ENCODE peak calls at places on chromosomes 5 and 9, in seven cellular contexts. V is SW 1271; R is cardiac fibroblast; X is Peyer's patch; M is CD4-positive, alpha-beta T cell; G is HFFc6; U is NCI-H1694 treated with DMSO at 0.1 percent for 48 hours. Y is an unnamed sample.

GRCh38 chr5:60497706-60498500 is 202.1 kb downstream of the DEPDC1B start:
- DNase-seq in V (no peak), R (peak; percentile 8), X (no peak), M (no peak), G (peak; percentile 11), U (no peak), Y (no peak)

GRCh38 chr5:37710965-37711364 is 128.9 kb downstream of the GDNF start:
- DNase-seq in V (no peak), R (peak; percentile 43), X (no peak), M (no peak), G (peak; percentile 18), U (no peak), Y (no peak)

GRCh38 chr5:173771058-173771742 is 116.9 kb upstream of the CPEB4 start:
- DNase-seq in V (no peak), R (no peak), X (no peak), M (no peak), G (no peak), U (no peak), Y (no peak)

GRCh38 chr9:97536480-97536879 is 35.0 kb downstream of the TMOD1 start:
- DNase-seq in V (no peak), R (no peak), X (no peak), M (no peak), G (no peak), U (no peak), Y (no peak)

GRCh38 chr5:173016621-173017046 is 33.1 kb downstream of the ATP6V0E1 start:
- DNase-seq in V (peak; percentile 86), R (peak; percentile 82), X (no peak), M (no peak), G (peak; percentile 38), U (no peak), Y (no peak)

GRCh38 chr5:139863361-139863760 is 67.8 kb downstream of the PSD2 start:
- DNase-seq in V (no peak), R (no peak), X (no peak), M (no peak), G (no peak), U (no peak), Y (no peak)

GRCh38 chr5:41335596-41335995 is 122.3 kb upstream of the C6 start:
- DNase-seq in V (no peak), R (no peak), X (no peak), M (no peak), G (no peak), U (no peak), Y (no peak)

GRCh38 chr9:83013867-83014605 is 48.9 kb downstream of the RASEF start:
- DNase-seq in V (no peak), R (peak; percentile 62), X (no peak), M (no peak), G (peak; percentile 72), U (no peak), Y (no peak)

GRCh38 chr9:102795532-102795931 is 199.6 kb upstream of the CYLC2 start:
- DNase-seq in V (no peak), R (no peak), X (no peak), M (no peak), G (no peak), U (no peak), Y (no peak)

GRCh38 chr9:116232425-116233159 is 79.0 kb downstream of the PAPPA start:
- DNase-seq in V (no peak), R (peak; percentile 69), X (no peak), M (no peak), G (peak; percentile 37), U (no peak), Y (no peak)

GRCh38 chr9:129162901-129163670 is 15.0 kb downstream of the IER5L start:
- DNase-seq in V (no peak), R (peak; percentile 45), X (no peak), M (no peak), G (no peak), U (no peak), Y (no peak)

GRCh38 chr5:163306421-163306820 is 131.0 kb upstream of the CCNG1 start:
- DNase-seq in V (no peak), R (peak; percentile 47), X (no peak), M (no peak), G (no peak), U (no peak), Y (no peak)

GRCh38 chr9:80878556-80878955 is 810.8 kb downstream of the TLE1 start:
- DNase-seq in V (no peak), R (peak; percentile 54), X (no peak), M (no peak), G (no peak), U (no peak), Y (no peak)

GRCh38 chr5:91875133-91875779 is 492.1 kb upstream of the ARRDC3 start:
- DNase-seq in V (no peak), R (no peak), X (no peak), M (no peak), G (no peak), U (no peak), Y (no peak)

GRCh38 chr5:125198270-125198974 is 452.0 kb upstream of the ZNF608 start:
- DNase-seq in V (no peak), R (peak; percentile 66), X (peak; percentile 26), M (no peak), G (peak; percentile 35), U (peak; percentile 97), Y (no peak)

GRCh38 chr5:35762368-35762767 is 94.3 kb upstream of the IL7R start:
- DNase-seq in V (no peak), R (peak; percentile 18), X (no peak), M (no peak), G (no peak), U (no peak), Y (no peak)

GRCh38 chr9:77939149-77939668 is 92.4 kb downstream of the GNAQ start:
- DNase-seq in V (no peak), R (peak; percentile 54), X (no peak), M (no peak), G (no peak), U (no peak), Y (no peak)

GRCh38 chr9:35526087-35526801 is 36.3 kb downstream of the RUSC2 start:
- DNase-seq in V (peak; percentile 6), R (peak; percentile 52), X (no peak), M (no peak), G (no peak), U (no peak), Y (no peak)

GRCh38 chr9:83932001-83932400 is 10.8 kb upstream of the KIF27 start:
- DNase-seq in V (no peak), R (peak; percentile 12), X (no peak), M (no peak), G (no peak), U (no peak), Y (no peak)

GRCh38 chr5:118580959-118581358 is 407.4 kb downstream of the DTWD2 start:
- DNase-seq in V (no peak), R (no peak), X (no peak), M (no peak), G (no peak), U (no peak), Y (no peak)

GRCh38 chr5:56359429-56359781 is 126.3 kb upstream of the ANKRD55 start:
- DNase-seq in V (no peak), R (no peak), X (no peak), M (no peak), G (no peak), U (no peak), Y (no peak)

GRCh38 chr5:158639876-158640570 is 459.7 kb downstream of the EBF1 start:
- DNase-seq in V (no peak), R (peak; percentile 51), X (no peak), M (no peak), G (no peak), U (peak; percentile 24), Y (no peak)

GRCh38 chr5:137563646-137564474 is 64.7 kb upstream of the SPOCK1 start:
- DNase-seq in V (no peak), R (peak; percentile 77), X (no peak), M (no peak), G (peak; percentile 81), U (peak; percentile 27), Y (no peak)

GRCh38 chr9:518540-518939 is 303.9 kb downstream of the DOCK8 start:
- DNase-seq in V (no peak), R (no peak), X (no peak), M (no peak), G (no peak), U (no peak), Y (no peak)

GRCh38 chr9:15696979-15697378 is 144.1 kb downstream of the CCDC171 start:
- DNase-seq in V (no peak), R (no peak), X (no peak), M (no peak), G (peak; percentile 29), U (no peak), Y (no peak)

GRCh38 chr5:97231025-97231636 is 48.1 kb upstream of the RIOK2 start:
- DNase-seq in V (peak; percentile 88), R (peak; percentile 92), X (no peak), M (no peak), G (peak; percentile 74), U (peak; percentile 28), Y (no peak)

GRCh38 chr5:124162782-124163532 is 583.5 kb downstream of the ZNF608 start:
- DNase-seq in V (no peak), R (peak; percentile 12), X (peak; percentile 36), M (no peak), G (no peak), U (no peak), Y (no peak)

GRCh38 chr9:128558431-128559310 is 6.3 kb downstream of the SPTAN1 start:
- DNase-seq in V (peak; percentile 74), R (peak; percentile 94), X (peak; percentile 59), M (peak; percentile 48), G (peak; percentile 91), U (peak; percentile 75), Y (no peak)

GRCh38 chr5:72301557-72301956 is 18.5 kb downstream of the MRPS27 start:
- DNase-seq in V (no peak), R (no peak), X (no peak), M (no peak), G (no peak), U (peak; percentile 56), Y (no peak)

GRCh38 chr9:86487222-86487841 is 133.1 kb upstream of the TUT7 start:
- DNase-seq in V (peak; percentile 58), R (peak; percentile 77), X (no peak), M (no peak), G (peak; percentile 66), U (peak; percentile 7), Y (no peak)

GRCh38 chr5:149795360-149795759 is 65.2 kb downstream of the PPARGC1B start:
- DNase-seq in V (no peak), R (no peak), X (no peak), M (no peak), G (no peak), U (no peak), Y (no peak)

GRCh38 chr5:16776611-16777251 is 159.4 kb downstream of the MYO10 start:
- DNase-seq in V (no peak), R (peak; percentile 34), X (no peak), M (no peak), G (no peak), U (no peak), Y (no peak)

GRCh38 chr9:77092536-77092935 is 73.1 kb downstream of the FOXB2 start:
- DNase-seq in V (no peak), R (peak; percentile 11), X (no peak), M (no peak), G (peak; percentile 27), U (no peak), Y (no peak)

GRCh38 chr9:5871785-5872184 is 18.9 kb upstream of the MLANA start:
- DNase-seq in V (no peak), R (no peak), X (no peak), M (no peak), G (no peak), U (no peak), Y (no peak)

GRCh38 chr5:100496296-100496695 is 38.9 kb upstream of the FAM174A start:
- DNase-seq in V (no peak), R (no peak), X (no peak), M (no peak), G (no peak), U (no peak), Y (no peak)

GRCh38 chr5:112528928-112529327 is 109.9 kb upstream of the EPB41L4A start:
- DNase-seq in V (no peak), R (no peak), X (no peak), M (no peak), G (no peak), U (no peak), Y (no peak)